ENCODE peak calls at places on chromosome 20, in eight cellular contexts. D, W, G, S, B, I, E and X are unnamed samples.

GRCh38 chr20:57869951-57870315 is 160.1 kb upstream of the PMEPA1 start:
- DNase-seq in D (no peak), W (no peak), G (no peak), S (no peak), B (no peak), I (no peak), E (no peak), X (no peak)

GRCh38 chr20:48578397-48579098 is 249.3 kb downstream of the PREX1 start:
- DNase-seq in D (no peak), W (no peak), G (no peak), S (no peak), B (no peak), I (no peak), E (no peak), X (no peak)

GRCh38 chr20:49445176-49445575 is 37.3 kb downstream of the KCNB1 start:
- DNase-seq in D (no peak), W (no peak), G (no peak), S (no peak), B (no peak), I (peak; percentile 19), E (peak; percentile 61), X (no peak)

GRCh38 chr20:45752747-45753146 is 30.6 kb downstream of the SPINT4 start:
- DNase-seq in D (no peak), W (no peak), G (no peak), S (peak; percentile 4), B (no peak), I (no peak), E (no peak), X (no peak)

GRCh38 chr20:59580208-59580980 is 23.9 kb upstream of the PHACTR3 start:
- DNase-seq in D (no peak), W (no peak), G (peak; percentile 24), S (no peak), B (no peak), I (no peak), E (no peak), X (no peak)

GRCh38 chr20:6480328-6481030 is 287.0 kb upstream of the BMP2 start:
- DNase-seq in D (no peak), W (no peak), G (no peak), S (no peak), B (no peak), I (no peak), E (no peak), X (no peak)

GRCh38 chr20:48826883-48827771 is 672 bp downstream of the PREX1 start:
- DNase-seq in D (no peak), W (peak; percentile 45), G (peak; percentile 76), S (no peak), B (peak; percentile 80), I (peak; percentile 62), E (no peak), X (peak; percentile 79)

GRCh38 chr20:45445805-45446562 is 23.6 kb upstream of the WFDC2 start:
- DNase-seq in D (no peak), W (peak; percentile 66), G (peak; percentile 69), S (no peak), B (no peak), I (peak; percentile 28), E (no peak), X (peak; percentile 65)

GRCh38 chr20:53828673-53829085 is 235.0 kb upstream of the ZNF217 start:
- DNase-seq in D (peak; percentile 48), W (no peak), G (no peak), S (peak; percentile 88), B (no peak), I (peak; percentile 21), E (peak; percentile 38), X (no peak)

GRCh38 chr20:46703435-46703834 is 6.0 kb upstream of the SLC2A10 start:
- DNase-seq in D (no peak), W (no peak), G (no peak), S (no peak), B (no peak), I (no peak), E (no peak), X (no peak)

GRCh38 chr20:45727044-45727443 is 4.9 kb downstream of the SPINT4 start:
- DNase-seq in D (no peak), W (no peak), G (no peak), S (no peak), B (no peak), I (no peak), E (no peak), X (no peak)

GRCh38 chr20:61117725-61118124 is 134.3 kb upstream of the CDH4 start:
- DNase-seq in D (no peak), W (no peak), G (peak; percentile 22), S (no peak), B (no peak), I (no peak), E (no peak), X (no peak)

GRCh38 chr20:47535088-47535487 is 33.4 kb downstream of the NCOA3 start:
- DNase-seq in D (no peak), W (no peak), G (no peak), S (no peak), B (no peak), I (no peak), E (no peak), X (peak; percentile 59)

GRCh38 chr20:42159794-42160193 is 541.6 kb upstream of the CHD6 start:
- DNase-seq in D (no peak), W (no peak), G (no peak), S (no peak), B (no peak), I (no peak), E (no peak), X (no peak)

GRCh38 chr20:50366270-50367103 is 143.7 kb upstream of the PTPN1 start:
- DNase-seq in D (peak; percentile 60), W (no peak), G (peak; percentile 72), S (no peak), B (no peak), I (no peak), E (peak; percentile 43), X (no peak)

GRCh38 chr20:62515826-62516225 is 40.0 kb upstream of the GATA5 start:
- DNase-seq in D (no peak), W (no peak), G (no peak), S (no peak), B (no peak), I (no peak), E (no peak), X (no peak)

GRCh38 chr20:18738055-18738454 is 75.5 kb upstream of the SCP2D1 start:
- DNase-seq in D (no peak), W (no peak), G (no peak), S (no peak), B (no peak), I (no peak), E (peak; percentile 14), X (no peak)

GRCh38 chr20:41632896-41633295 is 14.7 kb upstream of the CHD6 start:
- DNase-seq in D (no peak), W (no peak), G (no peak), S (peak; percentile 55), B (no peak), I (no peak), E (peak; percentile 45), X (no peak)

GRCh38 chr20:3786126-3786484 is 435 bp downstream of the CENPB start:
- DNase-seq in D (peak; percentile 53), W (no peak), G (peak; percentile 77), S (no peak), B (no peak), I (peak; percentile 60), E (peak; percentile 36), X (no peak)